ENCODE peak calls at places on chromosomes 3 and 15, in five cellular contexts. U is sigmoid colon, F is tibial nerve, N is heart left ventricle, B is A549. Q is an unnamed sample.

GRCh38 chr15:52790166-52790708 is at the start of gene ONECUT1:
- DNase-seq in U (no peak), F (no peak), N (peak; percentile 24), B (peak; percentile 63), Q (no peak)

GRCh38 chr15:100812802-100813201 is 66.8 kb upstream of the ALDH1A3 start:
- DNase-seq in U (no peak), F (no peak), N (no peak), B (no peak), Q (no peak)

GRCh38 chr3:12658593-12659058 is 5.3 kb downstream of the RAF1 start:
- DNase-seq in U (no peak), F (no peak), N (no peak), B (no peak), Q (no peak)

GRCh38 chr3:3038201-3038991 is 71.8 kb downstream of the IL5RA start:
- DNase-seq in U (no peak), F (no peak), N (peak; percentile 7), B (no peak), Q (no peak)

GRCh38 chr3:107676469-107677309 is 153.9 kb downstream of the BBX start:
- DNase-seq in U (no peak), F (no peak), N (no peak), B (peak; percentile 16), Q (no peak)

GRCh38 chr3:136789976-136790375 is 28.9 kb upstream of the SLC35G2 start:
- DNase-seq in U (no peak), F (no peak), N (no peak), B (no peak), Q (no peak)

GRCh38 chr15:64105113-64105704 is 9.4 kb downstream of the SNX1 start:
- DNase-seq in U (peak; percentile 70), F (peak; percentile 60), N (no peak), B (no peak), Q (no peak)

GRCh38 chr15:28904541-28905303 is 18.9 kb downstream of the APBA2 start:
- DNase-seq in U (no peak), F (no peak), N (no peak), B (no peak), Q (no peak)

GRCh38 chr3:15427981-15428380 is 583 bp downstream of the EAF1 start:
- DNase-seq in U (no peak), F (no peak), N (no peak), B (no peak), Q (no peak)

GRCh38 chr3:54963621-54964020 is 35.8 kb upstream of the LRTM1 start:
- DNase-seq in U (no peak), F (no peak), N (no peak), B (no peak), Q (no peak)

GRCh38 chr3:112531358-112531781 is 30.4 kb downstream of the ATG3 start:
- DNase-seq in U (no peak), F (no peak), N (no peak), B (peak; percentile 38), Q (no peak)

GRCh38 chr3:195397524-195397923 is 45.3 kb downstream of the ACAP2 start:
- DNase-seq in U (no peak), F (no peak), N (no peak), B (no peak), Q (no peak)

GRCh38 chr15:71276355-71276665 is 161.0 kb downstream of the THSD4 start:
- DNase-seq in U (no peak), F (no peak), N (no peak), B (no peak), Q (no peak)

GRCh38 chr15:39140060-39140604 is 440.7 kb upstream of the THBS1 start:
- DNase-seq in U (no peak), F (no peak), N (no peak), B (peak; percentile 91), Q (no peak)

GRCh38 chr3:45904931-45905330 is 18.6 kb downstream of the CCR9 start:
- DNase-seq in U (no peak), F (no peak), N (no peak), B (no peak), Q (no peak)

GRCh38 chr3:37993811-37994638 is 3.4 kb downstream of the VILL start:
- DNase-seq in U (peak; percentile 93), F (peak; percentile 64), N (peak; percentile 84), B (no peak), Q (no peak)

DNA sequence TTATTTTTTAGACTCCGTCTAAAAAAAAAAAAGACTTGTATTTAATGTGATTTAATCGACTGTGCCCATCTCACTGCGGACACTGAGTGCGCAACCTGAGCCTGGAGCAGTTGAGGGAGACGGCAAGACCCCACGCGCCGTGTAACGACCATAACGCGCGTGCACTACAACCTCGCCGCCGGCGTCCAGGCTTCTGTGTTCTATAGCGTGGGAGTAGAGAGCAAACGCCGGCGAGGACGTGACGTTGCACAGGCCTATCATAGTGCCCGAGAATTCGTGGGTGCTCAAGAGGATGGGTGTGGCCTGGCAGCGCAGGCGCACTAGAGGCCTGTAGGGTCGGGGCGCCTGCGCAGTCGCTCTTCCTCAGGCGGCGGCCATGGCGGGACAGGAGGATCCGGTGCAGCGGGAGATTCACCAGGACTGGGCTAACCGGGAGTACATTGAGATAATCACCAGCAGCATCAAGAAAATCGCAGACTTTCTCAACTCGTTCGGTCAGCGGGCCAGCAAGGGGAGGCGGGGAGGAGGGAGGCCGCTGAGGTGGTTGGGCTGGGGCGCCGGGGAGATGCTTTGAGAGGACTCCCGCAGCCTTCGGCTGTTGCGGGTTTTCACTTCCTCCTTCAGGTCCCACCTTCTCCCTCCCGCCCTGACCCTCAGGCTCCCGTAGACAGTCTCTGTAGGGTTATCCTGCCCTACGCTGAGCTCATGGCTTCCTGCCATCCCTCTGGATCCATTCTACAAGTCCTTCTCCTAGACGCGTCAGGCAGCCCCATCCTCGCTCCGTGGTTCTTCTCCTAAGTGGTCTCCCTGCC is at the start of gene BRK1:
- DNase-seq in U (peak; percentile 97), F (peak; percentile 91), N (peak; percentile 96), B (peak; percentile 97), Q (no peak)
- TF ChIP-seq CTCF in U (no peak), F (peak; percentile 41), N (no peak), B (no peak), Q (no peak)

GRCh38 chr3:156551261-156551660 is 3.7 kb downstream of the SSR3 start:
- DNase-seq in U (no peak), F (no peak), N (no peak), B (no peak), Q (no peak)
- H3K27ac ChIP-seq in U (no peak overlapping the region), F (peak overlapping the region; percentile 10), N (peak overlapping the region; percentile 40), B (no peak overlapping the region), Q (no peak overlapping the region)

GRCh38 chr15:58049520-58050227 is 15.8 kb downstream of the ALDH1A2 start:
- DNase-seq in U (no peak), F (no peak), N (no peak), B (no peak), Q (no peak)
- TF ChIP-seq POLR2A in U (no peak), F (no peak), N (no peak), B (no peak), Q (no peak)

GRCh38 chr15:85593809-85594441 is 200.8 kb downstream of the KLHL25 start:
- DNase-seq in U (no peak), F (no peak), N (no peak), B (no peak), Q (no peak)

GRCh38 chr15:85588657-85589056 is 206.1 kb downstream of the KLHL25 start:
- DNase-seq in U (no peak), F (no peak), N (no peak), B (no peak), Q (no peak)

GRCh38 chr15:85591622-85592021 is 203.1 kb downstream of the KLHL25 start:
- DNase-seq in U (no peak), F (no peak), N (no peak), B (no peak), Q (no peak)

GRCh38 chr15:85589873-85590272 is 204.9 kb downstream of the KLHL25 start:
- DNase-seq in U (no peak), F (no peak), N (no peak), B (peak; percentile 78), Q (no peak)

DNA sequence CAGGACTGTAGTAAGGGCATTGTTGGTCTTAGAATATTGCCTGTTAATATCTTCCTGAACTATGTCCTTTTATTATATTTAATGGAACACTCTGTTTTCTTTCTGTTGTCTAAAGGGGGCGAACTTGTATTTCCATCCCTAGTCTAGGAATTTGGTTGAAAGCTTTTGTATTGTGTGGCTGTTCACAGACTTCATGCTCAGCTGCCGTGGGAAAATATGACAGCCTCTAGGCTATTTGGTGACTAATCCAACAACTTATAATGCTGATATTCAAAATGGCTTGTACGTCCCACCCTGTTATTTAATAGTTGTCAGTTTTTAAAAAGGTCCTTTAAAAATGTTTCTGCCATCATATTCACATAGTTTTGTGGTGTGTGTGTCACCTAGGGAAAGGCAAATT is 202.6 kb downstream of the KLHL25 start:
- DNase-seq in U (no peak), F (no peak), N (no peak), B (peak; percentile 79), Q (no peak)
- TF ChIP-seq CTCF in U (no peak), F (peak; percentile 53), N (peak; percentile 54), B (peak; percentile 54), Q (no peak)

GRCh38 chr15:99476413-99477222 is 89.2 kb upstream of the MEF2A start:
- DNase-seq in U (peak; percentile 89), F (peak; percentile 27), N (peak; percentile 58), B (peak; percentile 87), Q (peak; percentile 97)
- H3K27ac ChIP-seq in U (peak overlapping the region; percentile 66), F (peak overlapping the region; percentile 53), N (peak overlapping the region; percentile 72), B (peak overlapping the region; percentile 81), Q (peak overlapping the region; percentile 62)

DNA sequence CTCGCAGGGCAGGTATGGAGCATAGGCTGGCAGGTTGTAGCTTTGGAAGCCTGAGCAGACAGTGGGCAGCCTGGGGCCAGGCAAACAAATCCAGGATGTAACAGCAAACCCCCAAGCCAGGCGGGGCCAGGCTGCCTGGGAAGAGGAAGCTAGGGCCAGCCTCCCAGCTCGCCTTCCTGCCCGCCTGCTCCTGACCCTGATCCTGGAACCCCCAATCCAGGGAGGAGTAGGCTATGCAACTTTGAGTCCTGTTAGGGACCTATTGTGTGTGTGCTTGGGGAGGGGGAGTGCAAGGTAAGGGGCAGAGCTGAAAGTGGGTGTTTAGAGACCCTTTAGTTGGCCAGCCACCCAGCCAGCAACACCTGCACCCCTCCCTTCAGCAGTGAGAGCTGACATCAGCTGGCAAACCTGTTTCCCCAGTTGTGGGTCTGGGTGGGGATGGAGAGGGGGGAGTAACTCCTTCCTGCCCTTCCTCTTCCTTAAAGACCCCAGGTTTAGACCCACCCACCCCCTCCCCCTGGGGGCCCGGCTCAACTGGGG is 2.5 kb downstream of the NBEAL2 start:
- DNase-seq in U (no peak), F (no peak), N (no peak), B (no peak), Q (no peak)
- TF ChIP-seq POLR2A in U (no peak), F (no peak), N (no peak), B (no peak), Q (no peak)

GRCh38 chr3:144840866-144841265 is 869.2 kb downstream of the DIPK2A start:
- DNase-seq in U (no peak), F (no peak), N (no peak), B (no peak), Q (no peak)

GRCh38 chr3:144843099-144843498 is 871.5 kb downstream of the DIPK2A start:
- DNase-seq in U (no peak), F (no peak), N (no peak), B (no peak), Q (no peak)
- TF ChIP-seq CTCF in U (no peak), F (no peak), N (no peak), B (no peak), Q (no peak)

DNA sequence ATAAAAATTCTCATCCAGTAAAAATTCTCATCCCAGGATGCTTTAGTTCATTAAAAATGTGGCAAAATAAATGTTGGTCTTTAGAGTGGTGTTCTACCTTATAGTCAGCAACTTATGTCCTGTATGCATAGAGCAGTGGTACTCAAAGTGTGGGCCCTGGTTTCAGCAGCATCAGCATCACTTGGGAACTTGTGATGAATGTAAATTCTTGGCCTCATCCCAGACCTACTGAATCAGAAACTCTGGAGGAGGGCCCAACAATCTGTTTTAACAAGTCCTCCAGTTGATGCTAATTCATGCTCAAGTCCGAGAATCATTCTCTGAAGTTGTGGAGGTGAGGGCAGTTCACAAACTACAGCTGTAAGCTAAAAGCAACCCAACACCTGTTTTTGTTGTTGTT is 307.3 kb upstream of the SATB1 start:
- DNase-seq in U (no peak), F (no peak), N (no peak), B (no peak), Q (no peak)
- H3K27ac ChIP-seq in U (no peak overlapping the region), F (no peak overlapping the region), N (no peak overlapping the region), B (no peak overlapping the region), Q (no peak overlapping the region)